ENCODE peak calls at places on chromosomes 13 and 19, in four cellular contexts. W is H1, G is sigmoid colon, S is HCT116. J is an unnamed sample. For H3K27me3, the result is how much of the 10 kb centered on the place peaks cover.

GRCh38 chr19:47704024-47704423 is 9.2 kb upstream of the EHD2 start:
- DNase-seq in S (no peak), G (no peak), W (no peak), J (no peak)

GRCh38 chr13:106625578-106625977 is 57.6 kb upstream of the ARGLU1 start:
- DNase-seq in S (no peak), W (no peak), G (no peak), J (no peak)

GRCh38 chr13:112843392-112844250 is 125.4 kb upstream of the MCF2L start:
- DNase-seq in W (no peak), G (no peak), S (no peak), J (no peak)

GRCh38 chr19:17183271-17183757 is 31.8 kb upstream of the USE1 start:
- DNase-seq in W (no peak), S (no peak), G (no peak), J (no peak)

GRCh38 chr19:46856062-46857022 is 4.5 kb upstream of the ARHGAP35 start:
- DNase-seq in W (peak), G (peak), S (peak), J (peak)

GRCh38 chr19:4547303-4548237 is 7.7 kb upstream of the LRG1 start:
- DNase-seq in S (no peak), W (no peak), G (no peak), J (no peak)

GRCh38 chr13:99528547-99528946 is 27.3 kb downstream of the TM9SF2 start:
- DNase-seq in W (no peak), S (no peak), G (no peak), J (no peak)

GRCh38 chr13:67619346-67619745 is 389.2 kb upstream of the PCDH9 start:
- DNase-seq in W (no peak), G (no peak), S (no peak), J (no peak)

GRCh38 chr13:97822377-97822776 is 131.1 kb upstream of the IPO5 start:
- DNase-seq in W (no peak), S (no peak), G (no peak), J (no peak)

GRCh38 chr13:113665582-113666323 is 1.3 kb upstream of the GRK1 start:
- DNase-seq in S (no peak), G (peak), W (no peak), J (peak)

GRCh38 chr13:73025212-73026012 is 33.4 kb upstream of the KLF5 start:
- DNase-seq in S (no peak), W (no peak), G (no peak), J (no peak)

GRCh38 chr19:35168261-35168660 is 13.7 kb downstream of the FXYD5 start:
- DNase-seq in S (no peak), W (no peak), G (peak), J (no peak)

GRCh38 chr13:106078191-106078590 is 457.3 kb downstream of the EFNB2 start:
- DNase-seq in W (no peak), S (no peak), G (no peak), J (no peak)

GRCh38 chr13:108176685-108177274 is 38.6 kb downstream of the LIG4 start:
- DNase-seq in G (no peak), W (no peak), S (peak), J (no peak)

GRCh38 chr19:39492225-39492624 is 6.5 kb upstream of the DLL3 start:
- DNase-seq in W (no peak), G (no peak), S (no peak), J (no peak)

GRCh38 chr19:39492788-39493187 is 6.0 kb upstream of the DLL3 start:
- DNase-seq in G (no peak), S (no peak), W (no peak), J (no peak)

GRCh38 chr19:39497850-39498261 is 891 bp upstream of the DLL3 start:
- DNase-seq in W (no peak), S (no peak), G (no peak), J (no peak)

GRCh38 chr19:39496063-39496462 is 2.7 kb upstream of the DLL3 start:
- DNase-seq in S (no peak), W (no peak), G (no peak), J (no peak)

DNA sequence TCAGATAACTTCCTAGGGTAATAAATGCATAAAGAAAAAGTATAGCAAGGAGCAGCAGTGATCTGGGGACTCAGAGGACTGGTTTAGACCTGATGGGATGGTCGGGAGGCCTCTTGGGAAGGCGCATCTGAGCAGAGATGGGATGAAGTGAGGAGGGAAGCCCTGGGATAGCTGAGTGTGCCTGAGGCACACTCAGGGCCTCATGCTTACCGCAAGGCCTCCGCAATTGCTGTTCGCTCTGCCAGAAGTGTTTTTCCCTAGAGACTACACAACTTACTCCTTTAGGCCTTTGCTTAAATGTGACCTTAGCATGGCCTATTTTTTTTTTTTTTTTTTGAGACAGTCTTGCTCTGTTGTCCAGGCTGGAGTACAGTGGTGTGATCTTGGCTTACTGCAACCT is 4.1 kb upstream of the DLL3 start:
- DNase-seq in S (no peak), W (no peak), G (no peak), J (no peak)
- H3K27me3 ChIP-seq in S (under half), W (under half), G (under half), J (under half)

DNA sequence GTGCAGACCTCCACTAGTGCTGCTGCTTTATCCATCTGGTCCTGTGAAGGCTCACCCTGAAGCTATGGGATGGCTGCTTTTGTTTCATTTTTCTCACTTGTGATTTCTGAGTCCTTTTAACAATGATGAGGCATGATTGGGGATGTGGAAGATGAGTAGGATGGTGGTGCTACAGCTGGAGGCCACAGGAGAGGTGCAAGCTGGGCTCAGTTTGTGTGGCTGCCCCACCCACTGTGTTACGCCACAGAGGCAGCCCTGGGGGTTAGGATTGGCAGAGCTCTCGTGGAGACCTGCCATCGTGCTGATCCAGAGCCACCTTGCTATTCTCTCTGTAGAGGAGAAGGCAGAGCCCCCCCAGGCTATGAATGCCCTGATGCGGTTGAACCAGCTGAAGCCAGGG is 19.6 kb upstream of the QTRT1 start:
- DNase-seq in G (no peak), W (no peak), S (no peak), J (no peak)
- TF ChIP-seq POLR2A in G (no peak), W (no peak), S (no peak), J (no peak)

GRCh38 chr19:49425178-49425577 is at the start of gene GFY:
- DNase-seq in W (no peak), G (no peak), S (no peak), J (no peak)
- H3K27me3 ChIP-seq in W (under half), G (half or more), S (under half), J (under half)

GRCh38 chr19:13774217-13775191 is at the start of gene C19orf53:
- DNase-seq in W (no peak), S (peak), G (peak), J (peak)
- TF ChIP-seq POLR2A in W (peak), S (peak), G (peak), J (peak)

DNA sequence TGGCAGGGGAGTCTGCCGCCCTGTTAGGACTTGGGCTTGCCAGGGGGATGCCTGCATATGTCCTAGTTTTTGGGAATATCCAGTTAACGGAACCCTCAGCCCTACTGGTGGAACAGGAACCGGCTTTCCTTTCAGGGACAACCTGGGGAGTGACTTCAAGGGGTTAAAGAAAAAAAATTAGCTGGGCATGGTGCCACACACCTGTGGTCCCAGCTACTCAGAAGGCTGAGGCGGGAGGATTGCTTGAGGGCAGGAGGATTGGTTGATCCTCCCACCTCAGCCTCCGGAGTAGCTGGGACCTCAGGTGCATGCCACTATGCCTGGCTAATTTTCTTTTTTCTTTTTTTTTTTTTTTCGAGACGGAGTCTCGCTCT is 22.5 kb downstream of the LDLR start:
- DNase-seq in G (no peak), W (no peak), S (no peak), J (no peak)
- H3K27me3 ChIP-seq in G (under half), W (under half), S (under half), J (under half)

DNA sequence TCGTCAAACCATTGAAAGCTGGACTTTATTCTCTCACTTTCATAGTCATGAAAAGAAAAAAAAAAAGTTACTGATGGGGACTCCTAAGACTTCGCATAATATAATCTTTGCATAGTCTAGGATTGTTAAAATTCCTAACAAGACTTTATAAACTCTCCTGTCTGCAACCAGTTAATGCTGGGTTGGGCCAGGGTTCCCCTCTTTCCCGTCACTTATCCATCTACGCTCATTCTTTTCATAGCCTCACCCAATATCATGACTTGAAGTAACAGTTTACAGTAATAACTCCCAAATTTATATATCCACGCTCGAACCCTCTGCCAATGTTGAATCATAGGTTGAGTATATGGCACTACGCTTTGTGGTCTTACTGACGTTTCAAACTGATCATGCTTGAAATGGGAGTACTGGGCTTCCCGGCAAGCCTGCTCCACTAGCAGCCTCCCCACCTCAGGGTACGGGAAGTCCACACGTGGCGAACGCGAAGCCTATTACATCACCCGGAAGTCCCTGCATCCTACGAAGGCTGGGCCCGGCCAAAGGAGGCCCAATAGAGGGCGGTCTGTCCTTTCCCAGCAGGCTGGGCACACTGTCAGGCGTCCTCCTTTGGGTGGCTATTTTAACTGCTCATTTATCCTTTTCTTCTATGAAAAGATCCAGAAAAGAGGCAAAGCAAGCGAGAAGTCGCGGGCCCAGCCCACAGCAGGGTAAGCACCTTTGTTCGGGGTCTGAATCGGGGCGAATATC is 694 bp upstream of the ZNF460 start:
- DNase-seq in G (peak), W (peak), S (peak), J (peak)
- TF ChIP-seq POLR2A in G (no peak), W (peak), S (peak), J (peak)

J was measured in ovary.